ENCODE peak calls at places on chromosome 7, in ten cellular contexts. W, J, C, Z, Y, I, A, D, P and G are unnamed samples.

GRCh38 chr7:138891446-138891810 is 89.8 kb downstream of the KIAA1549 start:
- DNase-seq in W (no peak), J (no peak), C (no peak), Z (no peak), Y (no peak), I (no peak), A (no peak), D (peak; percentile 19), P (no peak), G (no peak)

GRCh38 chr7:151736403-151736909 is 140.5 kb downstream of the PRKAG2 start:
- DNase-seq in W (no peak), J (peak; percentile 58), C (peak; percentile 84), Z (no peak), Y (peak; percentile 93), I (no peak), A (no peak), D (peak; percentile 93), P (peak; percentile 78), G (no peak)

GRCh38 chr7:37450035-37450434 is 1.4 kb upstream of the ELMO1 start:
- DNase-seq in W (no peak), J (no peak), C (no peak), Z (no peak), Y (no peak), I (no peak), A (no peak), D (no peak), P (no peak), G (no peak)

GRCh38 chr7:21965318-21965717 is 19.6 kb upstream of the CDCA7L start:
- DNase-seq in W (no peak), J (no peak), C (no peak), Z (no peak), Y (no peak), I (no peak), A (no peak), D (no peak), P (no peak), G (no peak)

GRCh38 chr7:94375167-94375566 is 19.5 kb upstream of the COL1A2 start:
- DNase-seq in W (no peak), J (no peak), C (peak; percentile 91), Z (no peak), Y (peak; percentile 34), I (no peak), A (no peak), D (peak; percentile 71), P (peak; percentile 43), G (no peak)

GRCh38 chr7:122298131-122298530 is 6.4 kb downstream of the FEZF1 start:
- DNase-seq in W (no peak), J (no peak), C (no peak), Z (no peak), Y (no peak), I (no peak), A (no peak), D (no peak), P (no peak), G (no peak)

GRCh38 chr7:113392841-113393540 is 274.6 kb upstream of the SMIM30 start:
- DNase-seq in W (no peak), J (no peak), C (no peak), Z (no peak), Y (no peak), I (no peak), A (no peak), D (no peak), P (no peak), G (no peak)

GRCh38 chr7:86784765-86785164 is 141.1 kb downstream of the GRM3 start:
- DNase-seq in W (no peak), J (no peak), C (no peak), Z (no peak), Y (no peak), I (no peak), A (no peak), D (no peak), P (no peak), G (no peak)

GRCh38 chr7:71982847-71983246 is 429.3 kb downstream of the CALN1 start:
- DNase-seq in W (no peak), J (no peak), C (no peak), Z (no peak), Y (no peak), I (no peak), A (no peak), D (no peak), P (no peak), G (no peak)

GRCh38 chr7:89264126-89264525 is 468.6 kb upstream of the TEX47 start:
- DNase-seq in W (no peak), J (no peak), C (no peak), Z (no peak), Y (no peak), I (no peak), A (no peak), D (no peak), P (no peak), G (no peak)

GRCh38 chr7:48384180-48384752 is 213.0 kb downstream of the ABCA13 start:
- DNase-seq in W (no peak), J (no peak), C (no peak), Z (no peak), Y (no peak), I (no peak), A (no peak), D (no peak), P (no peak), G (no peak)

GRCh38 chr7:29019896-29020295 is 61.8 kb upstream of the TRIL start:
- DNase-seq in W (no peak), J (no peak), C (no peak), Z (no peak), Y (no peak), I (no peak), A (no peak), D (no peak), P (no peak), G (no peak)

GRCh38 chr7:11567571-11567970 is 264.4 kb downstream of the THSD7A start:
- DNase-seq in W (no peak), J (no peak), C (no peak), Z (no peak), Y (no peak), I (no peak), A (no peak), D (no peak), P (no peak), G (no peak)

GRCh38 chr7:69586315-69586714 is 12.0 kb upstream of the AUTS2 start:
- DNase-seq in W (no peak), J (no peak), C (no peak), Z (no peak), Y (no peak), I (no peak), A (no peak), D (no peak), P (no peak), G (no peak)

GRCh38 chr7:8785081-8785480 is 351.7 kb downstream of the NXPH1 start:
- DNase-seq in W (no peak), J (no peak), C (no peak), Z (no peak), Y (no peak), I (no peak), A (no peak), D (no peak), P (no peak), G (no peak)

GRCh38 chr7:107971100-107971499 is 31.9 kb downstream of the LAMB1 start:
- DNase-seq in W (no peak), J (no peak), C (no peak), Z (no peak), Y (no peak), I (no peak), A (no peak), D (no peak), P (no peak), G (no peak)

GRCh38 chr7:34845666-34846361 is 187.8 kb downstream of the NPSR1 start:
- DNase-seq in W (no peak), J (no peak), C (no peak), Z (no peak), Y (no peak), I (no peak), A (no peak), D (peak; percentile 66), P (no peak), G (no peak)

GRCh38 chr7:2944729-2945128 is 98.9 kb downstream of the CARD11 start:
- DNase-seq in W (no peak), J (no peak), C (no peak), Z (no peak), Y (no peak), I (no peak), A (no peak), D (no peak), P (no peak), G (no peak)

GRCh38 chr7:35701287-35701686 is 6.4 kb upstream of the HERPUD2 start:
- DNase-seq in W (no peak), J (no peak), C (no peak), Z (no peak), Y (no peak), I (no peak), A (no peak), D (no peak), P (no peak), G (no peak)

GRCh38 chr7:43700059-43700501 is 29.2 kb downstream of the COA1 start:
- DNase-seq in W (no peak), J (no peak), C (peak; percentile 30), Z (no peak), Y (no peak), I (no peak), A (no peak), D (peak; percentile 88), P (no peak), G (no peak)

GRCh38 chr7:77727936-77728701 is 31.9 kb downstream of the RSBN1L start:
- DNase-seq in W (no peak), J (no peak), C (no peak), Z (no peak), Y (no peak), I (no peak), A (peak; percentile 3), D (peak; percentile 64), P (no peak), G (no peak)

GRCh38 chr7:1977876-1978441 is 254.8 kb downstream of the MAD1L1 start:
- DNase-seq in W (no peak), J (no peak), C (no peak), Z (no peak), Y (no peak), I (no peak), A (no peak), D (no peak), P (no peak), G (peak; percentile 13)

GRCh38 chr7:129665013-129665401 is 53.5 kb downstream of the NRF1 start:
- DNase-seq in W (no peak), J (peak; percentile 72), C (peak; percentile 85), Z (no peak), Y (peak; percentile 82), I (no peak), A (peak; percentile 74), D (peak; percentile 95), P (no peak), G (no peak)

GRCh38 chr7:102834999-102835398 is 77.8 kb upstream of the LRRC17 start:
- DNase-seq in W (no peak), J (no peak), C (peak; percentile 84), Z (no peak), Y (no peak), I (no peak), A (no peak), D (peak; percentile 92), P (no peak), G (no peak)

GRCh38 chr7:76220185-76221057 is 18.7 kb downstream of the SRRM3 start:
- DNase-seq in W (no peak), J (peak; percentile 84), C (peak; percentile 9), Z (no peak), Y (peak; percentile 60), I (no peak), A (peak; percentile 73), D (peak; percentile 37), P (no peak), G (no peak)

GRCh38 chr7:83579740-83580139 is 69.2 kb downstream of the SEMA3E start:
- DNase-seq in W (no peak), J (no peak), C (peak; percentile 14), Z (no peak), Y (no peak), I (no peak), A (no peak), D (peak; percentile 44), P (no peak), G (no peak)

GRCh38 chr7:12731214-12731656 is 43.8 kb downstream of the ARL4A start:
- DNase-seq in W (no peak), J (no peak), C (no peak), Z (no peak), Y (no peak), I (no peak), A (peak; percentile 47), D (peak; percentile 50), P (no peak), G (no peak)

GRCh38 chr7:50697686-50698085 is 85.0 kb downstream of the GRB10 start:
- DNase-seq in W (no peak), J (no peak), C (no peak), Z (no peak), Y (no peak), I (no peak), A (no peak), D (no peak), P (no peak), G (no peak)